ENCODE peak calls at places on chromosomes 16 and 17, in ten cellular contexts. K is body of pancreas, L is stomach, I is uterus, O is endothelial cell of umbilical vein, C is IMR-90, M is A549, H is upper lobe of left lung, A is lower leg skin, P is HepG2. Y is an unnamed sample.

GRCh38 chr17:43855061-43855460 is 8.1 kb downstream of the CD300LG start:
- DNase-seq in K (no peak), L (no peak), I (no peak), O (no peak), C (no peak), M (no peak), H (no peak), A (no peak), P (no peak), Y (no peak)

GRCh38 chr17:64002658-64003525 is 4.7 kb downstream of the PRR29 start:
- DNase-seq in K (no peak), L (no peak), I (peak), O (no peak), C (no peak), M (no peak), H (peak), A (peak), P (no peak), Y (no peak)

GRCh38 chr17:9707917-9708316 is 62.6 kb downstream of the USP43 start:
- DNase-seq in K (no peak), L (no peak), I (no peak), O (no peak), C (no peak), M (no peak), H (no peak), A (peak), P (no peak), Y (no peak)

GRCh38 chr17:45739786-45740185 is 44.3 kb upstream of the CRHR1 start:
- DNase-seq in K (no peak), L (no peak), I (no peak), O (no peak), C (no peak), M (no peak), H (no peak), A (peak), P (no peak), Y (peak)

GRCh38 chr16:13988038-13988437 is 68.1 kb downstream of the ERCC4 start:
- DNase-seq in K (no peak), L (no peak), I (no peak), O (no peak), C (no peak), M (no peak), H (no peak), A (no peak), P (no peak), Y (no peak)

GRCh38 chr16:80403871-80404270 is 136.9 kb upstream of the DYNLRB2 start:
- DNase-seq in K (no peak), L (no peak), I (no peak), O (no peak), C (no peak), M (no peak), H (no peak), A (no peak), P (no peak), Y (no peak)

GRCh38 chr17:77601054-77601979 is 357.2 kb upstream of the TNRC6C start:
- DNase-seq in K (no peak), L (peak), I (peak), O (no peak), C (no peak), M (no peak), H (no peak), A (peak), P (no peak), Y (no peak)

GRCh38 chr16:30678586-30678970 is 20.3 kb downstream of the FBRS start:
- DNase-seq in K (no peak), L (no peak), I (no peak), O (no peak), C (no peak), M (no peak), H (no peak), A (no peak), P (no peak), Y (no peak)

GRCh38 chr17:13919818-13920217 is 149.5 kb upstream of the COX10 start:
- DNase-seq in K (no peak), L (no peak), I (no peak), O (no peak), C (no peak), M (no peak), H (no peak), A (no peak), P (no peak), Y (no peak)

GRCh38 chr16:86498155-86498651 is 12.1 kb upstream of the FOXF1 start:
- DNase-seq in K (no peak), L (no peak), I (no peak), O (no peak), C (peak), M (no peak), H (no peak), A (no peak), P (no peak), Y (no peak)

GRCh38 chr16:27305839-27306442 is 7.8 kb upstream of the IL4R start:
- DNase-seq in K (no peak), L (no peak), I (no peak), O (no peak), C (no peak), M (no peak), H (no peak), A (peak), P (no peak), Y (peak)

GRCh38 chr17:1644493-1645206 is 882 bp downstream of the SCARF1 start:
- DNase-seq in K (no peak), L (no peak), I (no peak), O (peak), C (peak), M (no peak), H (no peak), A (no peak), P (no peak), Y (no peak)

GRCh38 chr16:17529982-17530760 is 59.4 kb upstream of the XYLT1 start:
- DNase-seq in K (no peak), L (no peak), I (no peak), O (no peak), C (no peak), M (no peak), H (no peak), A (no peak), P (no peak), Y (no peak)

GRCh38 chr17:27586203-27586701 is 44.7 kb upstream of the LGALS9 start:
- DNase-seq in K (no peak), L (no peak), I (no peak), O (no peak), C (peak), M (peak), H (no peak), A (no peak), P (no peak), Y (no peak)

GRCh38 chr17:19384723-19385391 is 2.1 kb downstream of the MFAP4 start:
- DNase-seq in K (peak), L (peak), I (peak), O (no peak), C (peak), M (no peak), H (peak), A (peak), P (no peak), Y (peak)

GRCh38 chr17:31487648-31488263 is 96.3 kb downstream of the RAB11FIP4 start:
- DNase-seq in K (peak), L (peak), I (peak), O (no peak), C (peak), M (peak), H (peak), A (peak), P (peak), Y (peak)
- TF ChIP-seq POLR2A in K (peak), L (no peak), I (peak), O (no peak), C (no peak), M (peak), H (peak), A (no peak), P (peak), Y (peak)

DNA sequence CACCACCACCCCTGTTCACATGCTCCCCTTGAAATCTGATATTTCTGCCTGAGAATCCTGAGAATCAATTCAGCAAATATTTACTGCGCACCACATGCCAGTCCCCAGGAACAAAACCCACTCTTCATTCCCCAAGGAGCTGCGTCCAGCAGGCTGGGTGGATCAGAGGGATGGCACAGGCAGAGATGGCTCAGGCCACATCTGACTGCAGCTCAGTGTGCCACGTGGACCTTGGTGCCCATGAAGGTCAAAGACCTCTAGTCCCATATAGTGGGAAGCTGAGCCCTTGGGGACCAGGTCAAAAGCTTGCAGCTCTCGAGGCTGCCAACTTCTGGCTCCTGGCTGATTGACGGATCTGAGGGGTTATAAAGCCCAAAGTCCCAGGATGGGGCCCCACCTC is 31.8 kb downstream of the CD300LF start:
- DNase-seq in K (no peak), L (no peak), I (no peak), O (no peak), C (no peak), M (no peak), H (no peak), A (peak), P (no peak), Y (no peak)
- TF ChIP-seq POLR2A in K (no peak), L (no peak), I (no peak), O (no peak), C (no peak), M (no peak), H (no peak), A (no peak), P (no peak), Y (no peak)

GRCh38 chr16:58461640-58462039 is 38.3 kb upstream of the NDRG4 start:
- DNase-seq in K (no peak), L (no peak), I (no peak), O (no peak), C (no peak), M (peak), H (no peak), A (no peak), P (peak), Y (no peak)

GRCh38 chr16:58458634-58459343 is 41.2 kb upstream of the NDRG4 start:
- DNase-seq in K (no peak), L (no peak), I (no peak), O (no peak), C (no peak), M (peak), H (no peak), A (no peak), P (no peak), Y (no peak)

GRCh38 chr16:58460219-58460610 is 39.7 kb upstream of the NDRG4 start:
- DNase-seq in K (no peak), L (no peak), I (no peak), O (no peak), C (no peak), M (no peak), H (no peak), A (no peak), P (no peak), Y (no peak)

GRCh38 chr16:58461056-58461455 is 38.9 kb upstream of the NDRG4 start:
- DNase-seq in K (no peak), L (no peak), I (no peak), O (no peak), C (no peak), M (no peak), H (no peak), A (no peak), P (no peak), Y (no peak)

GRCh38 chr16:58459344-58460218 is 40.4 kb upstream of the NDRG4 start:
- DNase-seq in K (peak), L (no peak), I (peak), O (peak), C (peak), M (peak), H (no peak), A (no peak), P (peak), Y (no peak)
- TF ChIP-seq POLR2A in K (no peak), L (no peak), I (no peak), O (no peak), C (no peak), M (no peak), H (no peak), A (no peak), P (no peak), Y (no peak)

GRCh38 chr17:32486701-32487459 is at the start of gene CDK5R1:
- DNase-seq in K (peak), L (peak), I (peak), O (peak), C (peak), M (peak), H (peak), A (no peak), P (peak), Y (no peak)

GRCh38 chr17:32487460-32488176 is 825 bp downstream of the CDK5R1 start:
- DNase-seq in K (peak), L (no peak), I (no peak), O (peak), C (no peak), M (peak), H (peak), A (no peak), P (no peak), Y (no peak)

GRCh38 chr17:32484628-32485027 is 2.2 kb upstream of the CDK5R1 start:
- DNase-seq in K (no peak), L (no peak), I (no peak), O (no peak), C (no peak), M (no peak), H (no peak), A (no peak), P (no peak), Y (no peak)

GRCh38 chr17:32485261-32485955 is 1.4 kb upstream of the CDK5R1 start:
- DNase-seq in K (no peak), L (no peak), I (no peak), O (no peak), C (no peak), M (no peak), H (no peak), A (no peak), P (no peak), Y (no peak)

DNA sequence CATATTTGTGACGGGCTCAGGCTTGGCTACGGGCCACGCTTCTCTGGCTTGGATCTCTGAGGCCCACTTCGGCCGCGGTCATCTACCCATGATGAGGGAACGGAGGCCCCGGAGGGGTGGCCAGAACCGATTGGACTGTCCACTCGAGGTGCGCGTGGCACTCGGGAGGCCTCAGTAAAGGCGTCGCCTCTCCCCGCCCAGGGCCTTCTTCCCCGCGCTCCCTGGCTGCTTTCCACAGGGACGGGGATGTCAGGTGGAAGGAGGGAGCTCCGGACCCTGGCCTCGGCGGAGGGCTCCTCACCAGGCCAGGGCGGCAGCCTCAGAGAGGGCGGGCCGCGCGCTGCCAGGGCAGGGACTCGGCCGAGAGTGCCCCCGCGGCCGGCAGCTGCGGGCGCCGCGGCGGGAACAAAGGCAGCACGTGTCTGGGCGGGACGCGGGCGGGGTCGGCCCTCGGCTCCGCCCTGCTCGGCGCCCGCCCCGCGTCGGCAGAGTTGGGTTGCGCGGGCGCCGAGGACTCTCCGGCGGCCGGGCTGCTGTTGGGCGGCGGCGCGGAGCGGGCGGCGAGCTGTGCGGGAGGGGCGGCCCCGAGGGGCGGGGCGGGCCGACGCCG is 597 bp upstream of the CDK5R1 start:
- DNase-seq in K (peak), L (peak), I (peak), O (peak), C (peak), M (peak), H (peak), A (no peak), P (peak), Y (no peak)
- TF ChIP-seq POLR2A in K (no peak), L (no peak), I (no peak), O (no peak), C (no peak), M (no peak), H (no peak), A (no peak), P (peak), Y (no peak)

GRCh38 chr16:67457611-67458010 is 23.3 kb downstream of the ATP6V0D1 start:
- DNase-seq in K (no peak), L (no peak), I (no peak), O (no peak), C (no peak), M (no peak), H (no peak), A (no peak), P (no peak), Y (no peak)

GRCh38 chr16:67456383-67457140 is 24.4 kb downstream of the ATP6V0D1 start:
- DNase-seq in K (peak), L (peak), I (peak), O (no peak), C (peak), M (peak), H (no peak), A (no peak), P (no peak), Y (peak)

GRCh38 chr16:67454104-67454503 is 23.2 kb downstream of the HSD11B2 start:
- DNase-seq in K (no peak), L (no peak), I (no peak), O (no peak), C (no peak), M (no peak), H (no peak), A (no peak), P (no peak), Y (no peak)

GRCh38 chr16:67451704-67452435 is 20.9 kb downstream of the HSD11B2 start:
- DNase-seq in K (peak), L (peak), I (no peak), O (no peak), C (no peak), M (peak), H (no peak), A (no peak), P (no peak), Y (no peak)

GRCh38 chr16:67454852-67455251 is 23.9 kb downstream of the HSD11B2 start:
- DNase-seq in K (no peak), L (no peak), I (no peak), O (no peak), C (no peak), M (no peak), H (no peak), A (no peak), P (no peak), Y (no peak)
- TF ChIP-seq POLR2A in K (no peak), L (no peak), I (no peak), O (no peak), C (no peak), M (no peak), H (no peak), A (no peak), P (no peak), Y (no peak)

GRCh38 chr16:50266337-50267091 is at the start of gene ADCY7:
- DNase-seq in K (peak), L (peak), I (no peak), O (peak), C (peak), M (no peak), H (peak), A (peak), P (no peak), Y (no peak)

GRCh38 chr16:50263940-50264929 is 2.1 kb upstream of the ADCY7 start:
- DNase-seq in K (no peak), L (no peak), I (no peak), O (no peak), C (peak), M (peak), H (no peak), A (peak), P (peak), Y (no peak)

GRCh38 chr16:50265260-50265659 is 1.1 kb upstream of the ADCY7 start:
- DNase-seq in K (peak), L (peak), I (no peak), O (no peak), C (peak), M (peak), H (no peak), A (peak), P (peak), Y (no peak)

GRCh38 chr16:50267151-50267631 is 840 bp downstream of the ADCY7 start:
- DNase-seq in K (no peak), L (no peak), I (no peak), O (no peak), C (no peak), M (no peak), H (no peak), A (no peak), P (no peak), Y (no peak)

DNA sequence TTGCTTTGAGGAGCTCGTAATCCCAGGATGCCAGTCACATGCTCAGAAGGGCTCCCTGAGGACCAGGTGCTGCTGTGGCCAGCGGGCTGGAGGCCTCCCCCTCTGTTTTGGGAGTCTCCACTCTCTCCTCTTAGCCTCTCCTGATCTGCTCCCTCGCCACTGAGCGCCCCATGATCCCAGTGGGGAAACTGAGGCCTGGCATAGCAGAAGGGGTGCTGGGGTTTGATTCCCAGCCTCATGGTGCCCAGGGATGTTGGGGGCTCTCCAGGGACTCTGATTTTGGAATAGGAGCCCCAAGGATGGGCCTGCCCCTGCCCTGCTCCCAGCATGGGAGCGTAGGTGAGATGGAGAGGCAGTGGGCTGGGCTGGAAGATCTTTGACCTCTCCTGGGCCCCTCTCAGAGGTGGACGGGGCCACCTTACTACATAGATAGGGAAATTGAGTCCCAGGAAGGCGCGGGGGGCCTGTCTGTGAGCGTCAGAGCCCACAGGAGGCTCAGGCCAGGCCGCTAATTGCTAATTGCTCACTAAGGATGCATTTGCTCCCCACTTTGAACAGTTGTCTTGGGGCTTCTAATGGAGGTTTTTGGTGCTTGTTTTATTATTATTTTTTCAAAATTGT is 525 bp upstream of the ADCY7 start:
- DNase-seq in K (no peak), L (no peak), I (no peak), O (no peak), C (no peak), M (no peak), H (no peak), A (peak), P (no peak), Y (no peak)
- TF ChIP-seq POLR2A in K (no peak), L (no peak), I (no peak), O (no peak), C (no peak), M (no peak), H (no peak), A (no peak), P (no peak), Y (no peak)

GRCh38 chr17:30332057-30332542 is 1.8 kb downstream of the TMIGD1 start:
- DNase-seq in K (no peak), L (no peak), I (no peak), O (no peak), C (peak), M (peak), H (no peak), A (no peak), P (peak), Y (no peak)
- TF ChIP-seq POLR2A in K (no peak), L (no peak), I (no peak), O (no peak), C (no peak), M (no peak), H (no peak), A (no peak), P (no peak), Y (no peak)

Y was measured in breast epithelium.